ENCODE peak calls at places on chromosome 4, in seven cellular contexts. O is HEK293T, T is foreskin fibroblast, Y is small intestine, C is HepG2, Q is HCEC 1CT, M is H54. U is an unnamed sample.

GRCh38 chr4:138915725-138916124 is 99.9 kb upstream of the NOCT start:
- DNase-seq in O (no peak), T (no peak), Y (no peak), C (no peak), Q (no peak), M (no peak), U (no peak)

GRCh38 chr4:7043521-7044414 is 596 bp downstream of the TADA2B start:
- DNase-seq in O (no peak), T (peak), Y (peak), C (no peak), Q (peak), M (peak), U (peak)

GRCh38 chr4:81652069-81652478 is 180.4 kb upstream of the RASGEF1B start:
- DNase-seq in O (no peak), T (no peak), Y (no peak), C (no peak), Q (no peak), M (no peak), U (no peak)

GRCh38 chr4:24104173-24104572 is 214.3 kb upstream of the PPARGC1A start:
- DNase-seq in O (no peak), T (peak), Y (no peak), C (no peak), Q (peak), M (no peak), U (no peak)

GRCh38 chr4:158809611-158810486 is 41.0 kb downstream of the FNIP2 start:
- DNase-seq in O (peak), T (peak), Y (peak), C (no peak), Q (peak), M (no peak), U (no peak)

GRCh38 chr4:186699298-186699697 is 24.4 kb downstream of the FAT1 start:
- DNase-seq in O (no peak), T (peak), Y (peak), C (peak), Q (no peak), M (no peak), U (no peak)

GRCh38 chr4:87150498-87151261 is 69.7 kb downstream of the KLHL8 start:
- DNase-seq in O (peak), T (peak), Y (peak), C (peak), Q (peak), M (peak), U (peak)

GRCh38 chr4:153438916-153439756 is 27.0 kb upstream of the TMEM131L start:
- DNase-seq in O (no peak), T (no peak), Y (peak), C (no peak), Q (no peak), M (no peak), U (no peak)

GRCh38 chr4:52729586-52729985 is 21.6 kb downstream of the ERVMER34-1 start:
- DNase-seq in O (no peak), T (no peak), Y (no peak), C (no peak), Q (no peak), M (no peak), U (no peak)

U was measured in A549.